ENCODE peak calls at places on chromosomes 3 and 15, in seven cellular contexts. O, Y, P, C, W, S and L are unnamed samples.

GRCh38 chr3:16516695-16517481 is 3.4 kb upstream of the RFTN1 start:
- DNase-seq in O (peak; percentile 74), Y (no peak), P (peak; percentile 54), C (peak; percentile 72), W (no peak), S (no peak), L (no peak)

GRCh38 chr3:118736107-118736506 is 298.5 kb downstream of the IGSF11 start:
- DNase-seq in O (no peak), Y (no peak), P (peak; percentile 13), C (no peak), W (no peak), S (no peak), L (no peak)

GRCh38 chr15:36901012-36901411 is 199.3 kb downstream of the MEIS2 start:
- DNase-seq in O (no peak), Y (no peak), P (no peak), C (no peak), W (no peak), S (no peak), L (no peak)

GRCh38 chr15:56732135-56732880 is 1.0 kb downstream of the ZNF280D start:
- DNase-seq in O (peak; percentile 61), Y (no peak), P (peak; percentile 80), C (peak; percentile 81), W (no peak), S (peak; percentile 20), L (peak; percentile 38)

GRCh38 chr15:57224664-57225063 is 151.6 kb upstream of the CGNL1 start:
- DNase-seq in O (peak; percentile 70), Y (no peak), P (no peak), C (peak; percentile 35), W (no peak), S (no peak), L (peak; percentile 58)

GRCh38 chr15:55133972-55134371 is 62.8 kb downstream of the RSL24D1 start:
- DNase-seq in O (no peak), Y (no peak), P (peak; percentile 62), C (no peak), W (no peak), S (no peak), L (no peak)

GRCh38 chr15:101242160-101242998 is 9.5 kb downstream of the CHSY1 start:
- DNase-seq in O (peak; percentile 59), Y (no peak), P (no peak), C (peak; percentile 56), W (no peak), S (no peak), L (peak; percentile 14)

GRCh38 chr15:32829441-32829840 is 111.6 kb downstream of the GREM1 start:
- DNase-seq in O (no peak), Y (no peak), P (no peak), C (no peak), W (no peak), S (no peak), L (no peak)

GRCh38 chr15:71237456-71238188 is 122.4 kb downstream of the THSD4 start:
- DNase-seq in O (peak; percentile 96), Y (no peak), P (peak; percentile 27), C (peak; percentile 93), W (no peak), S (no peak), L (no peak)

GRCh38 chr3:63202529-63202928 is 75.6 kb upstream of the SYNPR start:
- DNase-seq in O (no peak), Y (no peak), P (no peak), C (no peak), W (no peak), S (no peak), L (no peak)

GRCh38 chr3:4438296-4438695 is 28.8 kb downstream of the SUMF1 start:
- DNase-seq in O (no peak), Y (no peak), P (peak; percentile 33), C (no peak), W (no peak), S (no peak), L (peak; percentile 82)

GRCh38 chr15:73994912-73995622 is 551 bp downstream of the PML start:
- DNase-seq in O (no peak), Y (no peak), P (peak; percentile 26), C (peak; percentile 22), W (no peak), S (no peak), L (no peak)

GRCh38 chr15:37229855-37230254 is 129.5 kb upstream of the MEIS2 start:
- DNase-seq in O (no peak), Y (no peak), P (no peak), C (no peak), W (no peak), S (no peak), L (no peak)

GRCh38 chr15:74954515-74954914 is 2.1 kb downstream of the RPP25 start:
- DNase-seq in O (peak; percentile 84), Y (no peak), P (peak; percentile 85), C (peak; percentile 88), W (no peak), S (no peak), L (peak; percentile 26)

GRCh38 chr3:120160050-120160449 is 65.8 kb upstream of the GSK3B start:
- DNase-seq in O (peak; percentile 98), Y (no peak), P (peak; percentile 95), C (peak; percentile 95), W (no peak), S (no peak), L (peak; percentile 100)

GRCh38 chr3:187922704-187923393 is 177.6 kb upstream of the BCL6 start:
- DNase-seq in O (peak; percentile 72), Y (no peak), P (no peak), C (peak; percentile 51), W (no peak), S (no peak), L (no peak)

GRCh38 chr3:123686254-123686653 is 101.4 kb upstream of the HACD2 start:
- DNase-seq in O (no peak), Y (no peak), P (no peak), C (no peak), W (no peak), S (peak; percentile 36), L (no peak)

GRCh38 chr15:35040339-35041255 is 44.5 kb downstream of the NANOGP8 start:
- DNase-seq in O (no peak), Y (no peak), P (no peak), C (peak; percentile 24), W (no peak), S (no peak), L (no peak)

GRCh38 chr3:30944124-30944523 is 49.7 kb upstream of the GADL1 start:
- DNase-seq in O (no peak), Y (no peak), P (no peak), C (no peak), W (no peak), S (no peak), L (no peak)

GRCh38 chr15:67094001-67094826 is 28.8 kb downstream of the SMAD3 start:
- DNase-seq in O (no peak), Y (no peak), P (no peak), C (no peak), W (no peak), S (no peak), L (no peak)

GRCh38 chr3:7285502-7285901 is 424.6 kb downstream of the GRM7 start:
- DNase-seq in O (no peak), Y (no peak), P (peak; percentile 55), C (no peak), W (no peak), S (no peak), L (no peak)

GRCh38 chr15:37009288-37009687 is 91.1 kb downstream of the MEIS2 start:
- DNase-seq in O (no peak), Y (no peak), P (no peak), C (peak; percentile 72), W (no peak), S (no peak), L (no peak)

GRCh38 chr15:30921781-30922371 is 18.2 kb downstream of the FAN1 start:
- DNase-seq in O (no peak), Y (peak; percentile 43), P (no peak), C (no peak), W (peak; percentile 61), S (no peak), L (no peak)

GRCh38 chr15:57789225-57789624 is 82.7 kb downstream of the POLR2M start:
- DNase-seq in O (no peak), Y (no peak), P (no peak), C (no peak), W (no peak), S (no peak), L (no peak)

GRCh38 chr15:101025116-101025885 is 106.1 kb downstream of the LRRK1 start:
- DNase-seq in O (no peak), Y (peak; percentile 12), P (no peak), C (no peak), W (peak; percentile 23), S (no peak), L (no peak)

GRCh38 chr15:64536244-64536836 is 76.0 kb downstream of the ZNF609 start:
- DNase-seq in O (peak; percentile 92), Y (no peak), P (peak; percentile 60), C (peak; percentile 90), W (no peak), S (no peak), L (no peak)

GRCh38 chr3:195173696-195174095 is 97.3 kb downstream of the XXYLT1 start:
- DNase-seq in O (no peak), Y (no peak), P (no peak), C (peak; percentile 48), W (no peak), S (no peak), L (no peak)
- H2BK5ac ChIP-seq in O (no peak overlapping the region), Y (no peak overlapping the region), P (no peak overlapping the region), C (no peak overlapping the region), W (no peak overlapping the region), S (peak overlapping the region; percentile 44), L (no peak overlapping the region)

DNA sequence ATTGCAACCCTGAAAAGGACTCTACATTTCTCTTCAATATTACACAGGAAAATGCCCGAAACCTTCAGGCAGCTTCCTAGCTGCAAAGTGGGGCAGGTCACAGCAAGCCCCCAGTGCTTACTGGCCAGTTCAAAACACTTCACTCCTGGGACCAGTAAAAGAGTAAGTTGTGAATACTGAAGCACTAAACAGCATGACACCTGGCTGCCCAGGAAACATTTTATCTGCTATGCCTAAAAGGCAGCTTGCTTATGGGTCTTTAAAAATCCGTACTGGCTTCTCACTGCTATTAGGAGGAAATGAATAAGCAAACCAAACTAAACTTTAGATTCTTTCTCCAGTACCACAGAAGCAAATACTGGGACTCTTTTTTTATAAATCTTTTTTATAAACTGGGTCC is 457.9 kb upstream of the ALCAM start:
- DNase-seq in O (no peak), Y (no peak), P (peak; percentile 3), C (no peak), W (no peak), S (no peak), L (no peak)
- H3K9ac ChIP-seq in O (peak overlapping the region; percentile 2), Y (no peak overlapping the region), P (no peak overlapping the region), C (peak overlapping the region; percentile 57), W (no peak overlapping the region), S (no peak overlapping the region), L (no peak overlapping the region)

DNA sequence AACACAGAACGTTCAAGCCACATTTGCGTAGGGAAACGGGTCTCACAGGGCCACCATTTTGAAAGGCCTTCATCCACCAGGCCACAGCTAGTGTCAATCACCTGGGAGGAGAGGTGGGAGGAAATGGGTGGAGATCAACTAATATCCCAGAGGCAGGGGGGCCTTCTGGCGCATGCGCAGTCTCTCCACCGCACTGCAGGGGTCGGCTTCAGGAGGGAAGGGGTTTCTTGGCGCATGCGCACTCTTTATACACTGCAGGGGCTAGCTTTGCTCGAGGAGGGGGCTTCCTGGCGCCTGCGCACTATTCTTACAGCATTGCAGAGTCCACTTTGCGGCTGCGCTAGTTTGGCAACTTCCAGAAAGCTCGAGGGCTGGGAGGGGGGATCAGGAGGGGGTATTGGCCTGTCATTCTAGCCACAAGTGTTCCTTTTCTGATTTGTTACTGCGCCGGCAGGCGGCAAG is 173.2 kb upstream of the NDN start:
- DNase-seq in O (no peak), Y (peak; percentile 94), P (peak; percentile 79), C (no peak), W (no peak), S (no peak), L (no peak)
- H2BK5ac ChIP-seq in O (no peak overlapping the region), Y (no peak overlapping the region), P (no peak overlapping the region), C (no peak overlapping the region), W (no peak overlapping the region), S (peak overlapping the region; percentile 33), L (no peak overlapping the region)

GRCh38 chr3:172021165-172021564 is 18.2 kb upstream of the FNDC3B start:
- DNase-seq in O (no peak), Y (no peak), P (no peak), C (no peak), W (no peak), S (no peak), L (no peak)
- H3K9ac ChIP-seq in O (no peak overlapping the region), Y (no peak overlapping the region), P (no peak overlapping the region), C (no peak overlapping the region), W (no peak overlapping the region), S (no peak overlapping the region), L (no peak overlapping the region)